ENCODE peak calls at places on chromosomes 7 and 10, in nine cellular contexts. One of them, this sample, is unnamed.
A peak's percentile ranks its signal among the peaks of the same experiment; 100 is the strongest.

GRCh38 chr10:87930929-87931835 is 67.8 kb downstream of the PTEN start:
- DNase-seq in progenitor cell of endocrine pancreas: no peak
- DNase-seq in NCI-H748 treated with DMSO at 0.1 percent for 48 hours: no peak
- DNase-seq in substantia nigra: no peak
- DNase-seq in ascending aorta: no peak
- DNase-seq in KBM-7: no peak
- DNase-seq in D721Med: no peak
- DNase-seq in globus pallidus: no peak
- DNase-seq in head of caudate nucleus: no peak
- DNase-seq in this sample: no peak

GRCh38 chr10:59388577-59388976 is 26.2 kb upstream of the FAM13C start:
- DNase-seq in ascending aorta: no peak
- DNase-seq in globus pallidus: no peak
- DNase-seq in progenitor cell of endocrine pancreas: no peak
- DNase-seq in NCI-H748 treated with DMSO at 0.1 percent for 48 hours: no peak
- DNase-seq in substantia nigra: no peak
- DNase-seq in head of caudate nucleus: no peak
- DNase-seq in D721Med: no peak
- DNase-seq in KBM-7: no peak
- DNase-seq in this sample: no peak

GRCh38 chr10:29063806-29064644 is 224.8 kb upstream of the LYZL1 start:
- DNase-seq in NCI-H748 treated with DMSO at 0.1 percent for 48 hours: no peak
- DNase-seq in progenitor cell of endocrine pancreas: no peak
- DNase-seq in KBM-7: no peak
- DNase-seq in ascending aorta: no peak
- DNase-seq in head of caudate nucleus: no peak
- DNase-seq in substantia nigra: no peak
- DNase-seq in D721Med: no peak
- DNase-seq in globus pallidus: no peak
- DNase-seq in this sample: no peak

GRCh38 chr10:123804716-123805115 is 86.9 kb downstream of the CPXM2 start:
- DNase-seq in KBM-7: no peak
- DNase-seq in globus pallidus: no peak
- DNase-seq in D721Med: no peak
- DNase-seq in substantia nigra: no peak
- DNase-seq in ascending aorta: peak; percentile 33
- DNase-seq in NCI-H748 treated with DMSO at 0.1 percent for 48 hours: no peak
- DNase-seq in progenitor cell of endocrine pancreas: no peak
- DNase-seq in head of caudate nucleus: no peak
- DNase-seq in this sample: no peak

GRCh38 chr10:86155034-86155656 is 211.4 kb downstream of the GRID1 start:
- DNase-seq in head of caudate nucleus: no peak
- DNase-seq in NCI-H748 treated with DMSO at 0.1 percent for 48 hours: no peak
- DNase-seq in ascending aorta: no peak
- DNase-seq in substantia nigra: no peak
- DNase-seq in progenitor cell of endocrine pancreas: no peak
- DNase-seq in KBM-7: no peak
- DNase-seq in D721Med: no peak
- DNase-seq in globus pallidus: no peak
- DNase-seq in this sample: no peak

GRCh38 chr7:105648561-105649401 is 67.5 kb upstream of the EFCAB10 start:
- DNase-seq in globus pallidus: peak; percentile 42
- DNase-seq in KBM-7: peak; percentile 28
- DNase-seq in substantia nigra: no peak
- DNase-seq in ascending aorta: no peak
- DNase-seq in NCI-H748 treated with DMSO at 0.1 percent for 48 hours: peak; percentile 93
- DNase-seq in D721Med: no peak
- DNase-seq in head of caudate nucleus: peak; percentile 24
- DNase-seq in progenitor cell of endocrine pancreas: no peak
- DNase-seq in this sample: peak; percentile 97

GRCh38 chr10:103554488-103555320 is 61.2 kb downstream of the NEURL1 start:
- DNase-seq in ascending aorta: no peak
- DNase-seq in progenitor cell of endocrine pancreas: no peak
- DNase-seq in NCI-H748 treated with DMSO at 0.1 percent for 48 hours: peak; percentile 63
- DNase-seq in substantia nigra: no peak
- DNase-seq in KBM-7: peak; percentile 51
- DNase-seq in D721Med: peak; percentile 93
- DNase-seq in head of caudate nucleus: peak; percentile 49
- DNase-seq in globus pallidus: peak; percentile 10
- DNase-seq in this sample: peak; percentile 87

GRCh38 chr10:99347672-99348071 is 18.5 kb downstream of the CNNM1 start:
- DNase-seq in substantia nigra: no peak
- DNase-seq in D721Med: no peak
- DNase-seq in KBM-7: no peak
- DNase-seq in NCI-H748 treated with DMSO at 0.1 percent for 48 hours: no peak
- DNase-seq in globus pallidus: no peak
- DNase-seq in head of caudate nucleus: no peak
- DNase-seq in progenitor cell of endocrine pancreas: no peak
- DNase-seq in ascending aorta: no peak
- DNase-seq in this sample: no peak

GRCh38 chr10:114399576-114399975 is 4.7 kb downstream of the AFAP1L2 start:
- DNase-seq in globus pallidus: no peak
- DNase-seq in substantia nigra: no peak
- DNase-seq in NCI-H748 treated with DMSO at 0.1 percent for 48 hours: no peak
- DNase-seq in D721Med: no peak
- DNase-seq in KBM-7: no peak
- DNase-seq in ascending aorta: peak; percentile 0
- DNase-seq in head of caudate nucleus: no peak
- DNase-seq in progenitor cell of endocrine pancreas: no peak
- DNase-seq in this sample: no peak

GRCh38 chr10:5447611-5448071 is 35.3 kb downstream of the NET1 start:
- DNase-seq in head of caudate nucleus: no peak
- DNase-seq in globus pallidus: no peak
- DNase-seq in ascending aorta: no peak
- DNase-seq in progenitor cell of endocrine pancreas: no peak
- DNase-seq in substantia nigra: no peak
- DNase-seq in D721Med: no peak
- DNase-seq in NCI-H748 treated with DMSO at 0.1 percent for 48 hours: no peak
- DNase-seq in KBM-7: peak; percentile 57
- DNase-seq in this sample: no peak

GRCh38 chr7:1906988-1907745 is 237.1 kb downstream of the ELFN1 start:
- DNase-seq in NCI-H748 treated with DMSO at 0.1 percent for 48 hours: no peak
- DNase-seq in head of caudate nucleus: no peak
- DNase-seq in ascending aorta: no peak
- DNase-seq in progenitor cell of endocrine pancreas: no peak
- DNase-seq in KBM-7: no peak
- DNase-seq in substantia nigra: no peak
- DNase-seq in globus pallidus: no peak
- DNase-seq in D721Med: no peak
- DNase-seq in this sample: no peak

GRCh38 chr7:123824754-123825067 is 20.3 kb upstream of the HYAL4 start:
- DNase-seq in progenitor cell of endocrine pancreas: no peak
- DNase-seq in KBM-7: no peak
- DNase-seq in substantia nigra: no peak
- DNase-seq in globus pallidus: no peak
- DNase-seq in D721Med: no peak
- DNase-seq in ascending aorta: no peak
- DNase-seq in NCI-H748 treated with DMSO at 0.1 percent for 48 hours: peak; percentile 63
- DNase-seq in head of caudate nucleus: no peak
- DNase-seq in this sample: peak; percentile 67

GRCh38 chr10:79396587-79396986 is 48.8 kb downstream of the ZCCHC24 start:
- DNase-seq in globus pallidus: no peak
- DNase-seq in NCI-H748 treated with DMSO at 0.1 percent for 48 hours: no peak
- DNase-seq in head of caudate nucleus: no peak
- DNase-seq in substantia nigra: no peak
- DNase-seq in D721Med: no peak
- DNase-seq in progenitor cell of endocrine pancreas: no peak
- DNase-seq in ascending aorta: no peak
- DNase-seq in KBM-7: no peak
- DNase-seq in this sample: no peak

GRCh38 chr10:76126607-76127190 is 695.3 kb downstream of the LRMDA start:
- DNase-seq in head of caudate nucleus: no peak
- DNase-seq in D721Med: no peak
- DNase-seq in KBM-7: no peak
- DNase-seq in substantia nigra: no peak
- DNase-seq in ascending aorta: no peak
- DNase-seq in NCI-H748 treated with DMSO at 0.1 percent for 48 hours: no peak
- DNase-seq in progenitor cell of endocrine pancreas: no peak
- DNase-seq in globus pallidus: no peak
- DNase-seq in this sample: no peak

GRCh38 chr7:77563275-77563674 is 26.2 kb downstream of the PTPN12 start:
- DNase-seq in NCI-H748 treated with DMSO at 0.1 percent for 48 hours: no peak
- DNase-seq in head of caudate nucleus: no peak
- DNase-seq in progenitor cell of endocrine pancreas: no peak
- DNase-seq in ascending aorta: no peak
- DNase-seq in KBM-7: no peak
- DNase-seq in substantia nigra: no peak
- DNase-seq in globus pallidus: no peak
- DNase-seq in D721Med: no peak
- DNase-seq in this sample: no peak

GRCh38 chr10:3995302-3996210 is 210.5 kb upstream of the KLF6 start:
- DNase-seq in D721Med: no peak
- DNase-seq in globus pallidus: no peak
- DNase-seq in ascending aorta: no peak
- DNase-seq in head of caudate nucleus: no peak
- DNase-seq in KBM-7: no peak
- DNase-seq in NCI-H748 treated with DMSO at 0.1 percent for 48 hours: no peak
- DNase-seq in progenitor cell of endocrine pancreas: no peak
- DNase-seq in substantia nigra: no peak
- DNase-seq in this sample: no peak

GRCh38 chr7:45574521-45575500 is 643 bp downstream of the ADCY1 start:
- DNase-seq in globus pallidus: no peak
- DNase-seq in NCI-H748 treated with DMSO at 0.1 percent for 48 hours: no peak
- DNase-seq in head of caudate nucleus: no peak
- DNase-seq in ascending aorta: peak; percentile 55
- DNase-seq in D721Med: peak; percentile 40
- DNase-seq in substantia nigra: no peak
- DNase-seq in KBM-7: peak; percentile 46
- DNase-seq in progenitor cell of endocrine pancreas: peak; percentile 64
- DNase-seq in this sample: peak; percentile 82

GRCh38 chr7:127770870-127771269 is 118.9 kb downstream of the SND1 start:
- DNase-seq in ascending aorta: no peak
- DNase-seq in progenitor cell of endocrine pancreas: no peak
- DNase-seq in NCI-H748 treated with DMSO at 0.1 percent for 48 hours: no peak
- DNase-seq in head of caudate nucleus: no peak
- DNase-seq in substantia nigra: no peak
- DNase-seq in KBM-7: no peak
- DNase-seq in globus pallidus: peak; percentile 48
- DNase-seq in D721Med: no peak
- DNase-seq in this sample: no peak

GRCh38 chr7:131480384-131481315 is 75.8 kb downstream of the PODXL start:
- DNase-seq in substantia nigra: no peak
- DNase-seq in D721Med: no peak
- DNase-seq in globus pallidus: no peak
- DNase-seq in ascending aorta: no peak
- DNase-seq in progenitor cell of endocrine pancreas: no peak
- DNase-seq in KBM-7: no peak
- DNase-seq in NCI-H748 treated with DMSO at 0.1 percent for 48 hours: no peak
- DNase-seq in head of caudate nucleus: no peak
- DNase-seq in this sample: no peak

GRCh38 chr7:143884978-143885559 is 16.9 kb downstream of the TCAF1 start:
- DNase-seq in head of caudate nucleus: peak; percentile 91
- DNase-seq in NCI-H748 treated with DMSO at 0.1 percent for 48 hours: no peak
- DNase-seq in KBM-7: no peak
- DNase-seq in progenitor cell of endocrine pancreas: peak; percentile 50
- DNase-seq in ascending aorta: no peak
- DNase-seq in D721Med: peak; percentile 64
- DNase-seq in globus pallidus: peak; percentile 88
- DNase-seq in substantia nigra: peak; percentile 79
- DNase-seq in this sample: no peak

GRCh38 chr10:32953277-32953927 is 4.6 kb downstream of the ITGB1 start:
- DNase-seq in KBM-7: no peak
- DNase-seq in globus pallidus: no peak
- DNase-seq in ascending aorta: no peak
- DNase-seq in progenitor cell of endocrine pancreas: no peak
- DNase-seq in head of caudate nucleus: no peak
- DNase-seq in NCI-H748 treated with DMSO at 0.1 percent for 48 hours: no peak
- DNase-seq in D721Med: no peak
- DNase-seq in substantia nigra: no peak
- DNase-seq in this sample: no peak

GRCh38 chr7:38881947-38882684 is 26.9 kb downstream of the VPS41 start:
- DNase-seq in D721Med: no peak
- DNase-seq in progenitor cell of endocrine pancreas: no peak
- DNase-seq in ascending aorta: no peak
- DNase-seq in NCI-H748 treated with DMSO at 0.1 percent for 48 hours: no peak
- DNase-seq in substantia nigra: no peak
- DNase-seq in KBM-7: no peak
- DNase-seq in globus pallidus: no peak
- DNase-seq in head of caudate nucleus: no peak
- DNase-seq in this sample: no peak

GRCh38 chr7:150388709-150389531 is 9.8 kb downstream of the ZNF775 start:
- DNase-seq in D721Med: no peak
- DNase-seq in head of caudate nucleus: peak; percentile 88
- DNase-seq in progenitor cell of endocrine pancreas: no peak
- DNase-seq in ascending aorta: peak; percentile 77
- DNase-seq in substantia nigra: peak; percentile 83
- DNase-seq in NCI-H748 treated with DMSO at 0.1 percent for 48 hours: no peak
- DNase-seq in KBM-7: no peak
- DNase-seq in globus pallidus: peak; percentile 91
- DNase-seq in this sample: no peak

GRCh38 chr7:5526190-5527037 is 102.8 kb upstream of the TNRC18 start:
- DNase-seq in globus pallidus: no peak
- DNase-seq in head of caudate nucleus: peak; percentile 45
- DNase-seq in D721Med: no peak
- DNase-seq in KBM-7: peak; percentile 72
- DNase-seq in NCI-H748 treated with DMSO at 0.1 percent for 48 hours: no peak
- DNase-seq in progenitor cell of endocrine pancreas: no peak
- DNase-seq in ascending aorta: peak; percentile 70
- DNase-seq in substantia nigra: no peak
- DNase-seq in this sample: peak; percentile 51

GRCh38 chr10:62843591-62843990 is 27.4 kb upstream of the EGR2 start:
- DNase-seq in progenitor cell of endocrine pancreas: no peak
- DNase-seq in globus pallidus: no peak
- DNase-seq in head of caudate nucleus: no peak
- DNase-seq in KBM-7: no peak
- DNase-seq in ascending aorta: no peak
- DNase-seq in substantia nigra: no peak
- DNase-seq in D721Med: no peak
- DNase-seq in NCI-H748 treated with DMSO at 0.1 percent for 48 hours: no peak
- DNase-seq in this sample: no peak

GRCh38 chr7:152956006-152956405 is 196.5 kb downstream of the ACTR3B start:
- DNase-seq in ascending aorta: no peak
- DNase-seq in KBM-7: no peak
- DNase-seq in substantia nigra: no peak
- DNase-seq in D721Med: no peak
- DNase-seq in globus pallidus: no peak
- DNase-seq in NCI-H748 treated with DMSO at 0.1 percent for 48 hours: no peak
- DNase-seq in head of caudate nucleus: no peak
- DNase-seq in progenitor cell of endocrine pancreas: no peak
- DNase-seq in this sample: no peak